ENCODE peak calls at places on chromosomes 2 and 18, in five cellular contexts. W is progenitor cell of endocrine pancreas, I is OCI-LY7, K is tibial artery, B is A549. R is an unnamed sample.
A peak's percentile ranks its signal among the peaks of the same experiment; 100 is the strongest.

GRCh38 chr18:46110406-46110805 is 6.2 kb downstream of the HAUS1 start:
- DNase-seq in K (no peak), W (no peak), B (no peak), I (no peak), R (no peak)

GRCh38 chr18:56035546-56035945 is 447.6 kb upstream of the TCF4 start:
- DNase-seq in B (no peak), W (no peak), K (no peak), I (no peak), R (no peak)

GRCh38 chr2:150677561-150677960 is 190.1 kb upstream of the RND3 start:
- DNase-seq in K (no peak), B (no peak), I (no peak), W (no peak), R (no peak)

GRCh38 chr2:197079832-197080555 is 153.5 kb upstream of the PGAP1 start:
- DNase-seq in I (no peak), W (no peak), B (no peak), K (no peak), R (no peak)

GRCh38 chr2:104040739-104041138 is 813.2 kb upstream of the POU3F3 start:
- DNase-seq in K (no peak), W (no peak), I (no peak), B (no peak), R (no peak)

GRCh38 chr18:61931654-61932379 is 39.0 kb upstream of the RNF152 start:
- DNase-seq in K (no peak), B (no peak), W (no peak), I (no peak), R (no peak)

GRCh38 chr2:237701033-237701858 is 73.9 kb downstream of the LRRFIP1 start:
- DNase-seq in B (no peak), K (no peak), I (no peak), W (no peak), R (no peak)

GRCh38 chr2:25894135-25894830 is 16.0 kb upstream of the ASXL2 start:
- DNase-seq in I (no peak), K (no peak), B (no peak), W (no peak), R (no peak)

GRCh38 chr2:204129591-204130270 is 193.2 kb downstream of the ICOS start:
- DNase-seq in W (no peak), I (no peak), B (no peak), K (no peak), R (no peak)

GRCh38 chr2:66024396-66024795 is 410.5 kb upstream of the MEIS1 start:
- DNase-seq in K (no peak), B (no peak), W (no peak), I (no peak), R (no peak)

GRCh38 chr2:17757321-17757720 is 3.4 kb downstream of the GEN1 start:
- DNase-seq in I (no peak), W (no peak), K (no peak), B (peak; percentile 63), R (no peak)

GRCh38 chr2:230472619-230473018 is 56.6 kb downstream of the SP100 start:
- DNase-seq in K (no peak), B (peak; percentile 29), W (no peak), I (peak; percentile 32), R (no peak)

GRCh38 chr2:8382485-8382884 is 299.4 kb upstream of the ID2 start:
- DNase-seq in W (no peak), I (no peak), K (no peak), B (no peak), R (no peak)

GRCh38 chr2:55051026-55051866 is 995 bp upstream of the RTN4 start:
- DNase-seq in B (peak; percentile 96), K (peak; percentile 81), W (no peak), I (peak; percentile 37), R (peak; percentile 13)

GRCh38 chr18:76620326-76620813 is 125.3 kb upstream of the ZNF516 start:
- DNase-seq in K (peak; percentile 86), I (peak; percentile 24), B (no peak), W (peak; percentile 58), R (peak; percentile 71)

GRCh38 chr2:129396980-129397599 is 582.4 kb upstream of the RAB6C start:
- DNase-seq in I (peak; percentile 33), W (peak; percentile 30), B (peak; percentile 39), K (no peak), R (peak; percentile 50)

GRCh38 chr2:105301646-105302045 is 27.9 kb downstream of the TGFBRAP1 start:
- DNase-seq in I (no peak), B (no peak), W (no peak), K (no peak), R (no peak)

GRCh38 chr2:125172181-125172580 is 1147.1 kb downstream of the CNTNAP5 start:
- DNase-seq in I (no peak), B (no peak), W (no peak), K (no peak), R (no peak)

GRCh38 chr18:63107171-63107850 is 212.3 kb downstream of the BCL2 start:
- DNase-seq in B (no peak), K (no peak), I (no peak), W (no peak), R (no peak)

GRCh38 chr2:231299267-231299666 is 96.2 kb upstream of the B3GNT7 start:
- DNase-seq in K (no peak), I (peak; percentile 44), B (no peak), W (no peak), R (no peak)

GRCh38 chr18:79856119-79857080 is 58.7 kb downstream of the KCNG2 start:
- DNase-seq in B (peak; percentile 24), I (peak; percentile 9), W (no peak), K (peak; percentile 35), R (peak; percentile 44)

GRCh38 chr2:11688222-11689069 is 18.5 kb upstream of the NTSR2 start:
- DNase-seq in B (peak; percentile 79), I (peak; percentile 82), W (peak; percentile 65), K (peak; percentile 88), R (peak; percentile 89)
- TF ChIP-seq CTCF in B (peak; percentile 96), I (peak; percentile 98), W (peak; percentile 93), K (peak; percentile 82), R (peak; percentile 74)

DNA sequence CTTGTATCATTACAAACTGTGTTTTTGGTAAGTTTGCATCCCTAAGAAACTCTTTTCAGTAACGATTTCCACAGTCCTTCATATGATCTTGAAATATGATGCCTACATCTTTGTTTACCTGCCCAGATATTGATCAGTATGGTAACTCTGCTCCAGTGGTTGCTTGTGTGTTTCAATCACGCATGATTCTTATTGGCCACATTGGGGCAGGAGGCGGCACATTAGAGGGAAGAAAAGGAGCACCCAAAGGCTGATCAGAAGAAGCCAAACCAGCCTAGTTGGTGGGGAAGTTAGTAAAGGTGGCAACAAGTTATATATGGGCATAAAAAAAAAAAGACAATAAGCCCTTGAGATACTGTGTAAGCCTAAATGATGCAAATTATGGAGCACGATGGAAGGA is 158.9 kb downstream of the RHBDD1 start:
- DNase-seq in K (no peak), W (no peak), B (peak; percentile 11), I (peak; percentile 29), R (no peak)
- TF ChIP-seq CTCF in K (no peak), W (peak; percentile 30), B (no peak), I (peak; percentile 72), R (no peak)

GRCh38 chr2:234368861-234369261 is 128.0 kb downstream of the ARL4C start:
- DNase-seq in K (no peak), I (no peak), B (peak; percentile 94), W (no peak), R (no peak)
- TF ChIP-seq CTCF in K (no peak), I (no peak), B (no peak), W (no peak), R (no peak)

GRCh38 chr2:24859968-24860600 is 60.0 kb downstream of the ADCY3 start:
- DNase-seq in I (no peak), W (no peak), K (no peak), B (no peak), R (no peak)
- TF ChIP-seq CTCF in I (no peak), W (no peak), K (no peak), B (no peak), R (no peak)

DNA sequence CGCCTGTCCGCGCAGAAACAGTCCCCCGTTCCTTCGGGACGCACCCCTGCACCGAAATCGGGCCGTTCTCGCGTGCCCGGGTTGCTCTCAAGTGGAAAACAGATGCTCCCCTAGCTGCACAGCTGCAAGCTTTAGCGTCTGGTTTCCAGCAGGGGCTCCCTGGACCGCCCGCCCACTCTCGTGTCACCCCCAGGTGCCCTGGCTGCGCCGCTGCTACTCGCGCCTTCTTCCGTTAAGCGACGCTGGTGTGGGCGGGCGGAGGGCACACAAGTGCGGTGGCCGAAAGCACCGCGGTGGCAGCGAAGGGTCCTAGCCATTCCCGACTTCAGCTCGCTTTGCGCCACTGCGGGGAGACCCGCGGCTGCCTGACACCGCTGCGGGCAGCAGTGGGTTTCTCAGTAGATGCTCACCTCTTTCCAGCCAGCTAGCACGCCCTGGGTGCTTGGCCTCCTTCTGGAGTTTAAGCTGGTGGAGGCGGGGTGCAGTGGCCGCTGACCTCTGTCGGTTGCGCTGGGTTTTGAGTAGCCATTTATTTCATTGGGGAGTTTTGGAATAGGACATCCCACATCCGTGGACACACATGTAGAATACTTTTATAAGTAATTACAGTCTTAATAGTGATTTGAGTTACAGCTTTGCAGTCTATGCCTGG is 806 bp downstream of the ZNF407 start:
- DNase-seq in K (peak; percentile 71), B (peak; percentile 51), I (peak; percentile 70), W (peak; percentile 63), R (no peak)
- TF ChIP-seq CTCF in K (peak; percentile 16), B (no peak), I (no peak), W (peak; percentile 56), R (no peak)

GRCh38 chr2:211854832-211855231 is 683.8 kb downstream of the ERBB4 start:
- DNase-seq in B (no peak), W (no peak), I (no peak), K (no peak), R (no peak)
- TF ChIP-seq CTCF in B (no peak), W (peak; percentile 27), I (no peak), K (no peak), R (peak; percentile 70)

DNA sequence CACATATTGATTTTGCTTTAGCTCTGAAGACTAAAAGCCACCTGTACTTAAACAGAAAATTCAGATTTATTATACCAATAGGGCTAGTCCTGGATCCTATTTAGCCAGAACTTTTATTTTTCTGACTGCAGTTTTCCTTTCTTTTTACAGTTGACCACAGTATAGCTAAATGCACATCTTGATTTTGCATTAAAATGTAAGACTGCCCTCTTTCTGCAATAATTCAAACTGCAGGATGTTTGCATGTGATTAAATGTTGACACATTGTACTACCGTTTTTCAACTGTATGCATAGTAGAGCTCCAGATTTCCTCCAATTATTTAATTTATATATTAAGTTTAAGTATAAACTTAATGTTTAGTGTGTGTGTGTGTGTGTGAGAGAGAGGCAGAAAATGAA is 1262.9 kb downstream of the SUCLG1 start:
- DNase-seq in W (no peak), I (peak; percentile 14), K (no peak), B (peak; percentile 15), R (no peak)
- TF ChIP-seq CTCF in W (peak; percentile 63), I (peak; percentile 72), K (peak; percentile 6), B (no peak), R (peak; percentile 70)

R was measured in endothelial cell.